ENCODE peak calls at places on chromosome 10, in five cellular contexts. M, O, K, Q and W are unnamed samples. For H3K4me1, the result is how much of the 10 kb centered on the place peaks cover.

GRCh38 chr10:46528675-46529615 is 27.5 kb downstream of the GPRIN2 start:
- DNase-seq in Q (no peak), K (no peak), O (no peak), M (peak), W (no peak)

GRCh38 chr10:130014734-130015695 is 50.9 kb upstream of the EBF3 start:
- DNase-seq in M (no peak), O (peak), K (no peak), Q (no peak), W (no peak)

GRCh38 chr10:49844775-49845561 is 82.8 kb upstream of the OGDHL start:
- DNase-seq in Q (no peak), M (no peak), K (no peak), O (no peak), W (no peak)

GRCh38 chr10:119896937-119897336 is 4.4 kb downstream of the SEC23IP start:
- DNase-seq in K (peak), M (peak), O (peak), Q (no peak), W (no peak)

GRCh38 chr10:120580651-120581259 is 123.7 kb downstream of the PLPP4 start:
- DNase-seq in M (no peak), Q (no peak), O (no peak), K (no peak), W (no peak)

GRCh38 chr10:113058175-113058961 is 108.3 kb downstream of the TCF7L2 start:
- DNase-seq in Q (no peak), K (no peak), M (no peak), O (no peak), W (no peak)

GRCh38 chr10:43233601-43234430 is 33.0 kb downstream of the RASGEF1A start:
- DNase-seq in M (peak), Q (no peak), K (no peak), O (peak), W (no peak)

GRCh38 chr10:123567984-123568745 is 98.0 kb upstream of the GPR26 start:
- DNase-seq in O (no peak), M (no peak), Q (no peak), K (no peak), W (no peak)

GRCh38 chr10:17669185-17669872 is 25.4 kb downstream of the STAM start:
- DNase-seq in O (no peak), M (no peak), K (no peak), Q (no peak), W (no peak)

GRCh38 chr10:86668297-86669165 is at the start of gene LDB3:
- DNase-seq in K (no peak), O (peak), M (no peak), Q (no peak), W (no peak)

GRCh38 chr10:8921583-8921982 is 867.1 kb downstream of the GATA3 start:
- DNase-seq in K (no peak), Q (no peak), M (no peak), O (no peak), W (peak)

GRCh38 chr10:70145166-70145665 is 1.3 kb downstream of the TYSND1 start:
- DNase-seq in K (no peak), M (no peak), Q (no peak), O (no peak), W (no peak)

GRCh38 chr10:4849555-4850242 is 23.7 kb downstream of the AKR1E2 start:
- DNase-seq in K (peak), O (peak), Q (peak), M (peak), W (peak)

GRCh38 chr10:97538401-97538800 is 34.2 kb upstream of the ANKRD2 start:
- DNase-seq in Q (no peak), O (no peak), M (no peak), K (no peak), W (no peak)

GRCh38 chr10:43202224-43202656 is 64.0 kb downstream of the CSGALNACT2 start:
- DNase-seq in M (peak), K (peak), Q (peak), O (peak), W (no peak)

GRCh38 chr10:59287587-59287986 is 74.8 kb downstream of the FAM13C start:
- DNase-seq in K (no peak), Q (no peak), O (no peak), M (no peak), W (no peak)
- H3K27ac ChIP-seq in K (no peak), Q (no peak), O (no peak), M (no peak), W (no peak)

DNA sequence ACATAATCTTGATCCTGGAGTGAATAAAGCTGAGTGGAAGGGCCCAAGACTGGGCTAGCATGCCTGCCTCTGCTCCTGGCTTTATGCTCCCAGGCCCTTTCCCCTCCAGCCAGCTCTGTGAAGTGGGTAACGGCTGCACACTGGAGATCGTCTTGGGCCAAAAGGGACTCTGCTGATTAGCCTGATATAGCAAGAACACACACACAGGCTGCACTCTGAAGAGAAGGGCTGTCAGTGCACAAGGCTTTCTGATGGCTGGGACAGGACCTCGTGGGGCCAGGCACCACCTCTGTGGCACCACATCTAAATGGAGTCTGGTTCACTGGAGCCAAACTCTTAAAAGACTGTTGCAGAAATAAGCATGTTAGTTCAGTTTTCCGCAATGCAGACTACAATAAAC is 161.4 kb downstream of the NEURL1 start:
- DNase-seq in O (no peak), K (no peak), Q (no peak), M (no peak), W (no peak)
- H3K4me3 ChIP-seq in O (no peak), K (no peak), Q (no peak), M (no peak), W (no peak)

GRCh38 chr10:79244068-79244442 is 103.2 kb upstream of the PPIF start:
- DNase-seq in Q (no peak), K (no peak), M (no peak), O (no peak), W (no peak)
- H3K4me1 ChIP-seq in Q (under half), K (half or more), M (half or more), O (half or more), W (under half)

GRCh38 chr10:132158122-132158741 is 28.5 kb upstream of the DPYSL4 start:
- DNase-seq in M (no peak), O (no peak), Q (no peak), K (no peak), W (no peak)
- H3K27ac ChIP-seq in M (no peak), O (no peak), Q (no peak), K (no peak), W (no peak)

GRCh38 chr10:69088801-69089501 is 1.0 kb downstream of the SRGN start:
- DNase-seq in O (no peak), Q (peak), M (no peak), K (no peak), W (no peak)
- H3K4me3 ChIP-seq in O (peak), Q (peak), M (no peak), K (no peak), W (no peak)

GRCh38 chr10:60488111-60488669 is 98.5 kb upstream of the ANK3 start:
- DNase-seq in Q (no peak), O (no peak), K (no peak), M (no peak), W (no peak)
- H3K4me1 ChIP-seq in Q (under half), O (under half), K (under half), M (under half), W (under half)

GRCh38 chr10:21707498-21707897 is 173.5 kb downstream of the MLLT10 start:
- DNase-seq in K (no peak), Q (no peak), O (no peak), M (no peak), W (no peak)
- H3K27ac ChIP-seq in K (no peak), Q (no peak), O (no peak), M (no peak), W (no peak)

GRCh38 chr10:72796538-72796937 is 97.0 kb upstream of the OIT3 start:
- DNase-seq in O (no peak), M (no peak), K (no peak), Q (no peak), W (no peak)

GRCh38 chr10:72794260-72794659 is 99.3 kb upstream of the OIT3 start:
- DNase-seq in O (no peak), M (no peak), Q (peak), K (no peak), W (no peak)

GRCh38 chr10:72796042-72796441 is 97.5 kb upstream of the OIT3 start:
- DNase-seq in Q (no peak), O (no peak), M (no peak), K (no peak), W (no peak)

GRCh38 chr10:72792288-72792687 is 100.3 kb downstream of the MCU start:
- DNase-seq in O (no peak), Q (no peak), K (no peak), M (no peak), W (no peak)

DNA sequence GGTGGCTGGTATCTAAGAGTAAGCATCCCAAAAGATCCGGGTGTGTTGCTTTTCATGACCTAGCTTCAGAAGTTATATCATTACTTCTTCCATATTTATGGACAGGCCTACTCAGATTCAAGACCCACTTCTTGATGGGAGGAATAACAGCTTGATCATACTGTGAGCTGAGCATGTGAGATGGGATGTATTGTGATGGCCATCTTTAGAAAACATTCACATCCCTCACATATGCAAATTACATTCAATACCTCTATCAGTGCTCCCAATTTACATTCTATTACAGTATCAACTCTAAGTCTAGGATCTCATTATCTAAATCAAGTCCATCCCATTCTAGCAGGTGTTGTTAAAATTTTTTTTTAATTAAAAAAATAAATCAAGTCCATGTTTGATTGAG is 99.8 kb upstream of the OIT3 start:
- DNase-seq in M (no peak), Q (no peak), K (no peak), O (no peak), W (no peak)
- H3K4me3 ChIP-seq in M (no peak), Q (no peak), K (no peak), O (no peak), W (no peak)

GRCh38 chr10:77554996-77555397 is 82.6 kb downstream of the KCNMA1 start:
- DNase-seq in K (no peak), M (no peak), Q (no peak), O (no peak), W (no peak)
- H3K4me1 ChIP-seq in K (under half), M (under half), Q (under half), O (under half), W (under half)